ENCODE peak calls at places on chromosomes 1 and 21, in eight cellular contexts. X, C, D, L, V, E, Y and J are unnamed samples. For H3K4me1, the result is how much of the 10 kb centered on the place peaks cover.

GRCh38 chr21:23101111-23101510 is 2102.9 kb downstream of the NCAM2 start:
- DNase-seq in X (no peak), C (no peak), D (no peak), L (no peak), V (peak), E (no peak), Y (no peak), J (no peak)

GRCh38 chr21:39952265-39952664 is 85.0 kb downstream of the PCP4 start:
- DNase-seq in X (no peak), C (no peak), D (no peak), L (no peak), V (no peak), E (no peak), Y (peak), J (no peak)

GRCh38 chr1:86866665-86867064 is 47.3 kb downstream of the SELENOF start:
- DNase-seq in X (no peak), C (no peak), D (no peak), L (no peak), V (no peak), E (no peak), Y (no peak), J (no peak)

GRCh38 chr1:184118051-184118450 is 66.5 kb downstream of the TSEN15 start:
- DNase-seq in X (no peak), C (peak), D (no peak), L (no peak), V (no peak), E (no peak), Y (no peak), J (no peak)

GRCh38 chr1:208230668-208231529 is 13.3 kb downstream of the PLXNA2 start:
- DNase-seq in X (no peak), C (no peak), D (no peak), L (no peak), V (no peak), E (no peak), Y (no peak), J (no peak)

GRCh38 chr21:41219498-41220207 is 51.7 kb downstream of the BACE2 start:
- DNase-seq in X (no peak), C (no peak), D (no peak), L (no peak), V (no peak), E (no peak), Y (no peak), J (no peak)

GRCh38 chr1:33140153-33141149 is 41.4 kb downstream of the TRIM62 start:
- DNase-seq in X (no peak), C (peak), D (no peak), L (no peak), V (no peak), E (no peak), Y (peak), J (no peak)

GRCh38 chr1:209008586-209008985 is 574.9 kb upstream of the CAMK1G start:
- DNase-seq in X (no peak), C (no peak), D (no peak), L (no peak), V (no peak), E (no peak), Y (no peak), J (no peak)

GRCh38 chr1:12167493-12168429 is 970 bp downstream of the TNFRSF1B start:
- DNase-seq in X (peak), C (peak), D (no peak), L (no peak), V (no peak), E (no peak), Y (no peak), J (no peak)
- H3K4me1 ChIP-seq in X (under half), C (under half), D (half or more), L (under half), V (under half), E (half or more), Y (under half), J (under half)

DNA sequence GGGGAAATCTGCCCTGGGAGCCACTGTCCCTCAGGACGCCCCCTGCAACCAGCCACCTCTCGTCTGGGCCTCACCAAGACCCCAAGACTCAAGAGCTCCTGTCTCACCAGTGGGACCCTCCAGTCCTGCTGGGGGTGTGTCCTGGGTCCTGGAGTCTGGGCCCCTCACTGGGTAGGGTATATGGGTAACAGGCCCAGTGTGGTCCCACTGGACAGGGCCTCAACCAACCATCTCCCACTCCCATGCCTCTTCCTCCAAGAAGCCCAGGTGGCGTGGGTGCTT is 737 bp upstream of the VWA1 start:
- DNase-seq in X (no peak), C (no peak), D (no peak), L (no peak), V (no peak), E (no peak), Y (no peak), J (no peak)
- H3K4me3 ChIP-seq in X (no peak), C (peak), D (peak), L (no peak), V (no peak), E (no peak), Y (peak), J (peak)

DNA sequence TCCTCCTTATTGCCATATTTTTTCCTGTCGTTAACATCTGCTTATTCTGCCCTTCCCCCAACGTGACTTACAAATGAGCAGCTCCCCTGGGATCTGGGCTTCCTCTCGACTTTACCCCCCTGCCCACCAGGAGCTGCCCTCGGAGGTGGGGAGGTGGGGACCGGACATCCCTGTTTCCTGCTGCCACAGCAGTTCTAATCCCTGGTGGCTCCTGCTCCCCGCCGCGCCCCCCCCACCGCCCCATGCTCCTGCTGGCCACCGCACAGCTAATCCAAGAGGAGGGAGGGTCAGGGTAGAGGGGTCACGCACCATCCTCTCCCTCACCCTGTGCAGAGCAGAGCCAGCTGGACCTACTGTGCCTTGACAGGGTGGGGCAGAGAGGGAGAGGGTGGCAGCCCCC is 4.4 kb upstream of the SLC27A3 start:
- DNase-seq in X (no peak), C (no peak), D (no peak), L (no peak), V (peak), E (no peak), Y (no peak), J (no peak)
- H3K4me1 ChIP-seq in X (under half), C (under half), D (half or more), L (under half), V (under half), E (under half), Y (under half), J (under half)

DNA sequence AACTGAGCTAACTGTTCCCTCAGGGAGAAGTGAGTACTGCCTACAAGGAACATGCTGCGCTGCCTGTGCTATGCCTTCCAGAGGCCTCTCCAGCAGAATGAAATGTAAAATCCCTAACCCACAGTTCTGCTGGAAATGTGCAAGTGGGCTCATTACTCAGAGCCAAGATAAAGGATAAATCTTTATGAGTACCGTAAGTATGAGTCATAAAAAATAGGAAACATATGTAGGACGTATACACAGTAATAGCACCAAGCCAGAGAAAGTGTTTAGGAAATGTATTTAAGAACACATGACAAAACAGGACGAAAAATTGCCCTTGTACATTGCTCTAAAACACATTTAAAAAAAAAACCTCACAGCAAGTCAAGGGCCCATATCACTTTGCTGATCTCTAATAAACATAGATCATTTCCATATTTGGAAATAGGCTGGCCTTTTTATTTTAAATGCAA is 104.6 kb downstream of the TGFBR3 start:
- DNase-seq in X (no peak), C (no peak), D (no peak), L (no peak), V (no peak), E (no peak), Y (no peak), J (no peak)
- H3K4me3 ChIP-seq in X (no peak), C (no peak), D (no peak), L (no peak), V (no peak), E (no peak), Y (no peak), J (no peak)

GRCh38 chr1:118987431-118988185 is 535 bp downstream of the TBX15 start:
- DNase-seq in X (no peak), C (peak), D (no peak), L (no peak), V (peak), E (no peak), Y (peak), J (peak)
- H3K4me1 ChIP-seq in X (under half), C (under half), D (under half), L (under half), V (under half), E (under half), Y (under half), J (under half)

DNA sequence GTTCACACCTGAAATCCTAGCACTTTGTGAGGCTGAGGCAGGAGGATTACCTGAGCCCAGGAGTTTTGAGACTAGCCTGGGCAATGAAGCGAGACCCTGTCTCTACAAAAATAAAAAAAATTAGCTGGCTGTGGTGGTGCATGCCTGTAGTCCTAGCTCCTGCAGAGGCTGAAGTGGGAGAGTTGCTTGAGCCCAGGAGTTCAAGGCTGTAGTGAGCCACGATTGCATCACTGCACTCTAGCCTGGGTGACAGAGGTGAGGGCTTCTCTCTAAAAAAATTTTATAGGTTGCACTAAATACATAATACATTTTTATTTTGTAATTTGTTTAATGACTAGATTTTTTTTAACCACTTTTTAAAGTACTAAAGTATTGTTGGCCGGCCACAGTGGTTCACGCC is 6.1 kb downstream of the PARK7 start:
- DNase-seq in X (no peak), C (no peak), D (no peak), L (no peak), V (no peak), E (no peak), Y (no peak), J (no peak)
- H3K4me3 ChIP-seq in X (no peak), C (no peak), D (no peak), L (no peak), V (no peak), E (no peak), Y (no peak), J (no peak)

DNA sequence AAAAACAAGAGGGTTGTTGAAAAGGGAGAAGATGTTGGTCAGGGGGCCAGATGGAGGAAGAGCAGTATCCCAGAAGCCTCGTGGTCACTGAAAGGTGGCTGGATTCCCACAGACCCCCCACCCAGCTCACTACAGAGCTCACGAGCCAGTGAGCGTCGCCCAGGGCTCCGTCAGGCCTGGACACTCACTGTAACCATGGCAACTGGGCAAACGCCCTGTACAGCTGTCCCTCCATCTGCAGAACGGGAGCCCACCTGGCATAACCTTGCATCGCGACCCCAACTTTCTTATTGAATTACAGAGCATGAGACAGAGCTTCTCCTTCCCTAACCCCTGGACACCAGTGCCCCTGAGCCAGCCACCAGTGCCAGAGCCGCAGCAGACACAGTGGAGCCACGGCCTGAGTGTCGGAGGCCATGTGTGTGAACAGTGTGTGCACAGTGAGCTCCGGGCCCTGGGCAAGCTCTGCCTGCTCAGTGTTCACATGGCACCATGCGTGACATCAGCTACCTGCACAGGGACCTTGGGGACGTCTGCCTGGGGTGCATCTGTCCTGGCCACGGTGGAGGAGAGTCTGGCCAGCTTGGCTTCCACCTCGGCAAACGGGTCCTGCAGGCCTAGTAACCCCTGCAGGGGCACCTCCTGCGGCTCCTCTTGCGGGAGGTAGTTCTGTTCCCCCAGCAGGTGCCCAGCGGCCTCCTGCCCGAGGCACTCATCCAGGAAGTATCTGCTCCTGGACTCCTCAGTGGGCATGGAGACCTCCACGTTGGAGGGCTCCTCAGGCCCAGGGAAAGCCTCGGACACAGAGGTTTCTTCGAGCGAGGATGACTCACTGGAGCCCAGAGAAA is 25.9 kb upstream of the DDOST start:
- DNase-seq in X (no peak), C (peak), D (no peak), L (no peak), V (no peak), E (no peak), Y (no peak), J (no peak)
- H3K4me1 ChIP-seq in X (under half), C (under half), D (under half), L (under half), V (under half), E (under half), Y (under half), J (under half)

GRCh38 chr1:205056188-205056611 is 13.2 kb downstream of the CNTN2 start:
- DNase-seq in X (no peak), C (peak), D (no peak), L (no peak), V (no peak), E (no peak), Y (peak), J (no peak)

GRCh38 chr1:205056956-205057568 is 14.1 kb downstream of the CNTN2 start:
- DNase-seq in X (no peak), C (no peak), D (no peak), L (no peak), V (no peak), E (no peak), Y (no peak), J (no peak)

GRCh38 chr1:205058853-205059252 is 15.8 kb downstream of the CNTN2 start:
- DNase-seq in X (no peak), C (no peak), D (no peak), L (no peak), V (no peak), E (no peak), Y (no peak), J (no peak)

GRCh38 chr1:205059660-205060059 is 16.6 kb downstream of the CNTN2 start:
- DNase-seq in X (no peak), C (no peak), D (no peak), L (no peak), V (no peak), E (no peak), Y (no peak), J (no peak)

DNA sequence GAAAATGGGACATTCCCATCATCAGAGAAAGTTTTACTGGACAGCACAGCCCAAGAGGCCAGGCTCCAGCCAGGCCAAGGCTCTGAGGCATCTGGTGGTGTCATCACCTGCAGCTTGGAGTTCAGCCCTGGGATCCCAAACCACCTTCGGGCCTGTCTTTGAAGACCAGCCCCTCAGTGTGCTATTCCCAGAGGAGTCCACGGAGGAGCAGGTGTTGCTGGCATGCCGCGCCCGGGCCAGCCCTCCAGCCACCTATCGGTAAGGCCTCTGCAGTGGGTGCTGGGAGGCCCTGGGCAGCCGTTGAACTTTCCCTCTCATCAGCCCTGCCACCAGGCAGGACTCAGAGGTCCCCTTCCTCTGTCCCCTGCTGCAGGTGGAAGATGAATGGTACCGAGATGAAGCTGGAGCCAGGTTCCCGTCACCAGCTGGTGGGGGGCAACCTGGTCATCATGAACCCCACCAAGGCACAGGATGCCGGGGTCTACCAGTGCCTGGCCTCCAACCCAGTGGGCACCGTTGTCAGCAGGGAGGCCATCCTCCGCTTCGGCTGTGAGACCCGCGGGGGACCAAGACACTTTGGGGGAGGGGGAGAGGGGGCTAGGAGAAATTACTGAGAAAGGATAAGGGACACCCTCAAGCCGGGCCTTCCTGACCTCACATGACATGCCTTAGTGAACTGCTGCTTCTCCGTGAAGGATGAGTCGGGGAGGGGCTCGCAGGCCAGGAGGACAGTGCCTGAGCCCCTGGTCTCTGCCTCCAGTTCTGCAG is 15.0 kb downstream of the CNTN2 start:
- DNase-seq in X (no peak), C (no peak), D (no peak), L (no peak), V (no peak), E (no peak), Y (no peak), J (no peak)
- H3K4me3 ChIP-seq in X (no peak), C (no peak), D (no peak), L (no peak), V (no peak), E (no peak), Y (no peak), J (no peak)

GRCh38 chr1:214318956-214319355 is 38.0 kb downstream of the SMYD2 start:
- DNase-seq in X (no peak), C (no peak), D (no peak), L (no peak), V (no peak), E (no peak), Y (no peak), J (no peak)

GRCh38 chr1:214316597-214316996 is 35.6 kb downstream of the SMYD2 start:
- DNase-seq in X (no peak), C (no peak), D (no peak), L (no peak), V (no peak), E (no peak), Y (peak), J (no peak)

GRCh38 chr1:214317300-214317699 is 36.3 kb downstream of the SMYD2 start:
- DNase-seq in X (no peak), C (no peak), D (no peak), L (no peak), V (no peak), E (no peak), Y (no peak), J (no peak)

GRCh38 chr1:214318356-214318755 is 37.4 kb downstream of the SMYD2 start:
- DNase-seq in X (no peak), C (peak), D (no peak), L (no peak), V (no peak), E (no peak), Y (no peak), J (peak)

DNA sequence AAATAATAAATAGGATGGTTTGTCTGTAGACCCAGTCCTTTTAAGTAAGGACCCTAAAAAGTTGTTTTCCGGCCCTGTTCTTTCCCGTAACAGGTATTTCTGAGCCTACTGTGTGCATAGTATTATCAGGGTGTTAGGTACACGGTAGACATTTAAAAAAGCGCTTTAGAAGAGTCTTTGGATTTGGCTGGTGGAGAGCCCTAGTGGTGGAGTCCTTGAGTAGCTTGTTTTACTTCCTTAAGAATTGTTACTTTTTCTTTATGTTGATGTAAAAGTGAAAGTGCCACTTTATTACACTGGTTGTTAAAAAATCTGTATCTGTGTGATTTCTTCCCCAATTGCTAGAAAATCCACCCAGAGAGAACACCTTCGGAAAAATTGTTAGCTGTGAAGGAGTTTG is 36.8 kb downstream of the SMYD2 start:
- DNase-seq in X (no peak), C (no peak), D (no peak), L (no peak), V (no peak), E (no peak), Y (no peak), J (no peak)
- H3K4me1 ChIP-seq in X (under half), C (under half), D (under half), L (under half), V (under half), E (under half), Y (under half), J (under half)